ENCODE peak calls at places on chromosome 7, in ten cellular contexts. One of them, this sample, is unnamed.

GRCh38 chr7:47188653-47189315 is 393.1 kb downstream of the TNS3 start:
- DNase-seq in PC-3: no peak
- DNase-seq in spleen: no peak
- DNase-seq in breast epithelium: no peak
- DNase-seq in foreskin keratinocyte: no peak
- DNase-seq in keratinocyte: no peak
- DNase-seq in neuronal stem cell: no peak
- DNase-seq in aorta: no peak
- DNase-seq in HepG2: no peak
- DNase-seq in mesendoderm: no peak
- DNase-seq in this sample: no peak

GRCh38 chr7:141097430-141097829 is 23.6 kb downstream of the TMEM178B start:
- DNase-seq in PC-3: peak; percentile 36
- DNase-seq in spleen: no peak
- DNase-seq in breast epithelium: no peak
- DNase-seq in foreskin keratinocyte: no peak
- DNase-seq in keratinocyte: no peak
- DNase-seq in neuronal stem cell: peak; percentile 56
- DNase-seq in aorta: no peak
- DNase-seq in HepG2: no peak
- DNase-seq in mesendoderm: peak; percentile 37
- DNase-seq in this sample: no peak

GRCh38 chr7:50664461-50664922 is 99.3 kb upstream of the DDC start:
- DNase-seq in PC-3: peak; percentile 85
- DNase-seq in spleen: no peak
- DNase-seq in breast epithelium: no peak
- DNase-seq in foreskin keratinocyte: peak; percentile 86
- DNase-seq in keratinocyte: peak; percentile 61
- DNase-seq in neuronal stem cell: no peak
- DNase-seq in aorta: no peak
- DNase-seq in HepG2: no peak
- DNase-seq in mesendoderm: no peak
- DNase-seq in this sample: peak; percentile 73

GRCh38 chr7:150562919-150563318 is 4.3 kb upstream of the GIMAP4 start:
- DNase-seq in PC-3: no peak
- DNase-seq in spleen: no peak
- DNase-seq in breast epithelium: no peak
- DNase-seq in foreskin keratinocyte: no peak
- DNase-seq in keratinocyte: no peak
- DNase-seq in neuronal stem cell: no peak
- DNase-seq in aorta: no peak
- DNase-seq in HepG2: no peak
- DNase-seq in mesendoderm: no peak
- DNase-seq in this sample: no peak

GRCh38 chr7:105010538-105011523 is 3.2 kb upstream of the KMT2E start:
- DNase-seq in PC-3: no peak
- DNase-seq in spleen: no peak
- DNase-seq in breast epithelium: no peak
- DNase-seq in foreskin keratinocyte: peak; percentile 21
- DNase-seq in keratinocyte: no peak
- DNase-seq in neuronal stem cell: no peak
- DNase-seq in aorta: no peak
- DNase-seq in HepG2: no peak
- DNase-seq in mesendoderm: peak; percentile 32
- DNase-seq in this sample: no peak

GRCh38 chr7:138459300-138460175 is 521 bp upstream of the TRIM24 start:
- DNase-seq in PC-3: peak; percentile 94
- DNase-seq in spleen: no peak
- DNase-seq in breast epithelium: peak; percentile 97
- DNase-seq in foreskin keratinocyte: peak; percentile 94
- DNase-seq in keratinocyte: peak; percentile 68
- DNase-seq in neuronal stem cell: peak; percentile 98
- DNase-seq in aorta: peak; percentile 98
- DNase-seq in HepG2: peak; percentile 96
- DNase-seq in mesendoderm: peak; percentile 99
- DNase-seq in this sample: peak; percentile 85

GRCh38 chr7:6252310-6252709 is 20.1 kb downstream of the CYTH3 start:
- DNase-seq in PC-3: no peak
- DNase-seq in spleen: no peak
- DNase-seq in breast epithelium: no peak
- DNase-seq in foreskin keratinocyte: peak; percentile 86
- DNase-seq in keratinocyte: no peak
- DNase-seq in neuronal stem cell: no peak
- DNase-seq in aorta: no peak
- DNase-seq in HepG2: no peak
- DNase-seq in mesendoderm: no peak
- DNase-seq in this sample: no peak

GRCh38 chr7:128841171-128841690 is 11.0 kb downstream of the FLNC start:
- DNase-seq in PC-3: no peak
- DNase-seq in spleen: no peak
- DNase-seq in breast epithelium: no peak
- DNase-seq in foreskin keratinocyte: no peak
- DNase-seq in keratinocyte: no peak
- DNase-seq in neuronal stem cell: no peak
- DNase-seq in aorta: peak; percentile 42
- DNase-seq in HepG2: no peak
- DNase-seq in mesendoderm: no peak
- DNase-seq in this sample: no peak

GRCh38 chr7:148962823-148963582 is 65.3 kb downstream of the PDIA4 start:
- DNase-seq in PC-3: peak; percentile 57
- DNase-seq in spleen: peak; percentile 83
- DNase-seq in breast epithelium: peak; percentile 59
- DNase-seq in foreskin keratinocyte: peak; percentile 72
- DNase-seq in keratinocyte: no peak
- DNase-seq in neuronal stem cell: no peak
- DNase-seq in aorta: peak; percentile 79
- DNase-seq in HepG2: peak; percentile 45
- DNase-seq in mesendoderm: peak; percentile 53
- DNase-seq in this sample: no peak

GRCh38 chr7:94295805-94296204 is 98.9 kb upstream of the COL1A2 start:
- DNase-seq in PC-3: peak; percentile 63
- DNase-seq in spleen: no peak
- DNase-seq in breast epithelium: no peak
- DNase-seq in foreskin keratinocyte: no peak
- DNase-seq in keratinocyte: no peak
- DNase-seq in neuronal stem cell: no peak
- DNase-seq in aorta: no peak
- DNase-seq in HepG2: peak; percentile 7
- DNase-seq in mesendoderm: no peak
- DNase-seq in this sample: no peak

GRCh38 chr7:69962856-69963149 is 364.5 kb downstream of the AUTS2 start:
- DNase-seq in PC-3: no peak
- DNase-seq in spleen: no peak
- DNase-seq in breast epithelium: no peak
- DNase-seq in foreskin keratinocyte: no peak
- DNase-seq in keratinocyte: no peak
- DNase-seq in neuronal stem cell: no peak
- DNase-seq in aorta: no peak
- DNase-seq in HepG2: no peak
- DNase-seq in mesendoderm: no peak
- DNase-seq in this sample: no peak

GRCh38 chr7:130877676-130878305 is 143.8 kb upstream of the KLF14 start:
- DNase-seq in PC-3: no peak
- DNase-seq in spleen: no peak
- DNase-seq in breast epithelium: no peak
- DNase-seq in foreskin keratinocyte: no peak
- DNase-seq in keratinocyte: no peak
- DNase-seq in neuronal stem cell: no peak
- DNase-seq in aorta: no peak
- DNase-seq in HepG2: no peak
- DNase-seq in mesendoderm: no peak
- DNase-seq in this sample: no peak
- H3K27ac ChIP-seq in PC-3: no peak overlapping the region
- H3K27ac ChIP-seq in spleen: no peak overlapping the region
- H3K27ac ChIP-seq in breast epithelium: peak overlapping the region; percentile 31
- H3K27ac ChIP-seq in foreskin keratinocyte: no peak overlapping the region
- H3K27ac ChIP-seq in keratinocyte: no peak overlapping the region
- H3K27ac ChIP-seq in neuronal stem cell: no peak overlapping the region
- H3K27ac ChIP-seq in aorta: no peak overlapping the region
- H3K27ac ChIP-seq in HepG2: no peak overlapping the region
- H3K27ac ChIP-seq in mesendoderm: no peak overlapping the region
- H3K27ac ChIP-seq in this sample: peak overlapping the region; percentile 100

GRCh38 chr7:23003505-23004246 is 10.3 kb downstream of the HYCC1 start:
- DNase-seq in PC-3: no peak
- DNase-seq in spleen: no peak
- DNase-seq in breast epithelium: no peak
- DNase-seq in foreskin keratinocyte: no peak
- DNase-seq in keratinocyte: no peak
- DNase-seq in neuronal stem cell: no peak
- DNase-seq in aorta: no peak
- DNase-seq in HepG2: no peak
- DNase-seq in mesendoderm: no peak
- DNase-seq in this sample: no peak
- H3K27ac ChIP-seq in PC-3: no peak overlapping the region
- H3K27ac ChIP-seq in spleen: no peak overlapping the region
- H3K27ac ChIP-seq in breast epithelium: peak overlapping the region; percentile 45
- H3K27ac ChIP-seq in foreskin keratinocyte: no peak overlapping the region
- H3K27ac ChIP-seq in keratinocyte: no peak overlapping the region
- H3K27ac ChIP-seq in neuronal stem cell: no peak overlapping the region
- H3K27ac ChIP-seq in aorta: peak overlapping the region; percentile 60
- H3K27ac ChIP-seq in HepG2: no peak overlapping the region
- H3K27ac ChIP-seq in mesendoderm: no peak overlapping the region
- H3K27ac ChIP-seq in this sample: no peak overlapping the region

DNA sequence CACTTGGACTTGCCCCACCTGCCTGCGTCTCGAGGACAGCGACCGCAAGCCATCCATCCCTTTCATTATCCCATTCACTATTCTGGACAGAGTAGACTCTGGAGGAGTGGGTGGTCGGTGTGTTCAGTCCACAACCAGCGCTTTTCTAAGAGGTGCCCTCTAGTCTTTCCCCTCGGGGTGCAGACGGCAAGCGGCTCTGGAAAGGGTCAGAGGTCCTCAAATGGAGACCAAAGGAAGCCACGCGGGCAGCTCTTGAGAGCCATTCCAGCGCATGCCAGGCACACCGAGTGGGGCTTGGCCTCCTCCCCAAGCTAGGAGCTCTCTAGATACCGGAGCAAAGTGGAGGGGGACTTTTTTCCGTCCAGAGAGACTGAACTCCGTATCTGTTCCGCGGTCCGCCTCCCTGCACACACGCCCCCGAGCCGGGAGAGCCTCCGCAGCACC is 697 bp downstream of the GSDME start:
- DNase-seq in PC-3: no peak
- DNase-seq in spleen: no peak
- DNase-seq in breast epithelium: no peak
- DNase-seq in foreskin keratinocyte: no peak
- DNase-seq in keratinocyte: no peak
- DNase-seq in neuronal stem cell: no peak
- DNase-seq in aorta: peak; percentile 54
- DNase-seq in HepG2: no peak
- DNase-seq in mesendoderm: peak; percentile 14
- DNase-seq in this sample: no peak
- H3K27ac ChIP-seq in PC-3: peak overlapping the region; percentile 33
- H3K27ac ChIP-seq in spleen: no peak overlapping the region
- H3K27ac ChIP-seq in breast epithelium: peak overlapping the region; percentile 79
- H3K27ac ChIP-seq in foreskin keratinocyte: peak overlapping the region; percentile 99
- H3K27ac ChIP-seq in keratinocyte: peak overlapping the region; percentile 99
- H3K27ac ChIP-seq in neuronal stem cell: peak overlapping the region; percentile 22
- H3K27ac ChIP-seq in aorta: no peak overlapping the region
- H3K27ac ChIP-seq in HepG2: peak overlapping the region; percentile 44
- H3K27ac ChIP-seq in mesendoderm: no peak overlapping the region
- H3K27ac ChIP-seq in this sample: peak overlapping the region; percentile 100

GRCh38 chr7:143361552-143362125 is 874 bp downstream of the FAM131B start:
- DNase-seq in PC-3: no peak
- DNase-seq in spleen: no peak
- DNase-seq in breast epithelium: no peak
- DNase-seq in foreskin keratinocyte: no peak
- DNase-seq in keratinocyte: no peak
- DNase-seq in neuronal stem cell: peak; percentile 24
- DNase-seq in aorta: no peak
- DNase-seq in HepG2: no peak
- DNase-seq in mesendoderm: no peak
- DNase-seq in this sample: no peak
- H3K27ac ChIP-seq in PC-3: no peak overlapping the region
- H3K27ac ChIP-seq in spleen: no peak overlapping the region
- H3K27ac ChIP-seq in breast epithelium: no peak overlapping the region
- H3K27ac ChIP-seq in foreskin keratinocyte: no peak overlapping the region
- H3K27ac ChIP-seq in keratinocyte: no peak overlapping the region
- H3K27ac ChIP-seq in neuronal stem cell: no peak overlapping the region
- H3K27ac ChIP-seq in aorta: no peak overlapping the region
- H3K27ac ChIP-seq in HepG2: no peak overlapping the region
- H3K27ac ChIP-seq in mesendoderm: no peak overlapping the region
- H3K27ac ChIP-seq in this sample: no peak overlapping the region

DNA sequence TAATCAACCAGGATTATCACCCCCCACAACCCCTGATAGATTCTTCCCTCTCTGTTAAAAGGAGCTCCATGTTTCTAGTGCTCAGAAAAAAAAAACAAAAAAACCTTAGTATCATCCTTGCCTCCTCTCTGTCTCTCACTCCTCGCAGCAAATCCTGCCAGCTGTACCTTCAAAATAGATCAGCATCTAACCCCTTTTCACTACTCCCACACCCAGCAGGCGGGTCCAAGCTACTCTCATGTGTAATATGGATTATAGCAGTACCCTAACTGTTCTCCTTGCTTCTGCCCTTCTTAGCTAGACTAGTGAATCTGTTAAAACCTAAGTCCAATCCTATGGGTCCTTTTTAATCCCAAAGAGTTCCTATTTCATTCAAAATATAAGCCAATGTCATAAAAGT is 667.4 kb downstream of the MAGI2 start:
- DNase-seq in PC-3: no peak
- DNase-seq in spleen: no peak
- DNase-seq in breast epithelium: no peak
- DNase-seq in foreskin keratinocyte: no peak
- DNase-seq in keratinocyte: no peak
- DNase-seq in neuronal stem cell: no peak
- DNase-seq in aorta: no peak
- DNase-seq in HepG2: no peak
- DNase-seq in mesendoderm: no peak
- DNase-seq in this sample: no peak
- H3K27ac ChIP-seq in PC-3: no peak overlapping the region
- H3K27ac ChIP-seq in spleen: no peak overlapping the region
- H3K27ac ChIP-seq in breast epithelium: no peak overlapping the region
- H3K27ac ChIP-seq in foreskin keratinocyte: no peak overlapping the region
- H3K27ac ChIP-seq in keratinocyte: no peak overlapping the region
- H3K27ac ChIP-seq in neuronal stem cell: no peak overlapping the region
- H3K27ac ChIP-seq in aorta: no peak overlapping the region
- H3K27ac ChIP-seq in HepG2: no peak overlapping the region
- H3K27ac ChIP-seq in mesendoderm: no peak overlapping the region
- H3K27ac ChIP-seq in this sample: no peak overlapping the region

GRCh38 chr7:101915000-101915399 is 97.6 kb downstream of the CUX1 start:
- DNase-seq in PC-3: no peak
- DNase-seq in spleen: peak; percentile 42
- DNase-seq in breast epithelium: no peak
- DNase-seq in foreskin keratinocyte: no peak
- DNase-seq in keratinocyte: no peak
- DNase-seq in neuronal stem cell: no peak
- DNase-seq in aorta: peak; percentile 23
- DNase-seq in HepG2: no peak
- DNase-seq in mesendoderm: peak; percentile 44
- DNase-seq in this sample: no peak
- H3K27ac ChIP-seq in PC-3: no peak overlapping the region
- H3K27ac ChIP-seq in spleen: no peak overlapping the region
- H3K27ac ChIP-seq in breast epithelium: no peak overlapping the region
- H3K27ac ChIP-seq in foreskin keratinocyte: no peak overlapping the region
- H3K27ac ChIP-seq in keratinocyte: no peak overlapping the region
- H3K27ac ChIP-seq in neuronal stem cell: no peak overlapping the region
- H3K27ac ChIP-seq in aorta: no peak overlapping the region
- H3K27ac ChIP-seq in HepG2: no peak overlapping the region
- H3K27ac ChIP-seq in mesendoderm: no peak overlapping the region
- H3K27ac ChIP-seq in this sample: no peak overlapping the region

DNA sequence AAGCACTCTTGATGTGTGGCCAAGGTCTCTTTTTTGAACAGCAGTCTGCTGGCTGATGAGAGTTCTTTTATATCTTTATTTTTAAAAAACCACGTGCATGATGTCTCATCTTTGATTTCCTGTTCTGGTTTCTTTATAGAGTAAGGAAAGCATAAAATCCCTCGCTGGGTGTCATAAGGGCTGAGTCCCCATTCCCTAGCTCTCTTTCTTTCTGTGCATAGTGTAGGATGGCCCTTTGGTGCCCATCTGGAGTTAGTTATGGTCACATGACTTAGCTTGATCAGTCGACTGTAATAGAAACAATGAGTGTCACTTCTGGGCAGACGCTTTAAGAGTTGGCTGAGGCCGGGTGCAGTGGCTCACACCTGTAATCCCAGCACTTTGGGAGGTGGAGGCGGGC is 38.5 kb downstream of the GHRHR start:
- DNase-seq in PC-3: no peak
- DNase-seq in spleen: peak; percentile 38
- DNase-seq in breast epithelium: no peak
- DNase-seq in foreskin keratinocyte: no peak
- DNase-seq in keratinocyte: no peak
- DNase-seq in neuronal stem cell: no peak
- DNase-seq in aorta: no peak
- DNase-seq in HepG2: no peak
- DNase-seq in mesendoderm: no peak
- DNase-seq in this sample: no peak
- H3K27ac ChIP-seq in PC-3: no peak overlapping the region
- H3K27ac ChIP-seq in spleen: no peak overlapping the region
- H3K27ac ChIP-seq in breast epithelium: no peak overlapping the region
- H3K27ac ChIP-seq in foreskin keratinocyte: no peak overlapping the region
- H3K27ac ChIP-seq in keratinocyte: no peak overlapping the region
- H3K27ac ChIP-seq in neuronal stem cell: no peak overlapping the region
- H3K27ac ChIP-seq in aorta: no peak overlapping the region
- H3K27ac ChIP-seq in HepG2: no peak overlapping the region
- H3K27ac ChIP-seq in mesendoderm: no peak overlapping the region
- H3K27ac ChIP-seq in this sample: no peak overlapping the region